ENCODE peak calls at places on chromosome 5, in four cellular contexts. T is HepG2, R is H1, W is HCT116. E is an unnamed sample.

GRCh38 chr5:54663876-54664275 is 146.3 kb downstream of the SNX18 start:
- DNase-seq in T (no peak), R (no peak), W (no peak), E (peak)

GRCh38 chr5:149254506-149254905 is 17.2 kb upstream of the AFAP1L1 start:
- DNase-seq in R (peak), W (no peak), T (no peak), E (no peak)

GRCh38 chr5:22560115-22560514 is 293.0 kb downstream of the CDH12 start:
- DNase-seq in T (no peak), R (no peak), W (no peak), E (no peak)

GRCh38 chr5:150589791-150590601 is 50.5 kb upstream of the SYNPO start:
- DNase-seq in W (no peak), T (peak), R (no peak), E (no peak)

GRCh38 chr5:169416583-169417196 is 115.8 kb upstream of the SLIT3 start:
- DNase-seq in T (no peak), R (no peak), W (no peak), E (peak)

GRCh38 chr5:760363-761205 is 23.9 kb downstream of the ZDHHC11B start:
- DNase-seq in T (no peak), R (no peak), W (no peak), E (no peak)

GRCh38 chr5:169695919-169696490 is 58.9 kb downstream of the DOCK2 start:
- DNase-seq in W (peak), R (no peak), T (no peak), E (no peak)

GRCh38 chr5:98314262-98314661 is 459.2 kb upstream of the RGMB start:
- DNase-seq in R (no peak), W (no peak), T (no peak), E (no peak)

GRCh38 chr5:106241409-106241808 is 1429.3 kb downstream of the EFNA5 start:
- DNase-seq in R (no peak), T (peak), W (no peak), E (no peak)

GRCh38 chr5:171355302-171355724 is 32.3 kb upstream of the NPM1 start:
- DNase-seq in T (no peak), W (no peak), R (no peak), E (no peak)

GRCh38 chr5:93579561-93580386 is 1.2 kb downstream of the NR2F1-AS1 start:
- DNase-seq in T (no peak), R (peak), W (no peak), E (peak)

GRCh38 chr5:159340511-159340910 is 10.2 kb upstream of the IL12B start:
- DNase-seq in R (no peak), W (no peak), T (no peak), E (no peak)

GRCh38 chr5:167244583-167244982 is 1046.9 kb upstream of the WWC1 start:
- DNase-seq in T (no peak), W (no peak), R (peak), E (peak)

GRCh38 chr5:38845555-38846378 is at the start of gene OSMR:
- DNase-seq in R (peak), T (peak), W (peak), E (peak)

GRCh38 chr5:143985832-143986485 is 174.0 kb downstream of the HMHB1 start:
- DNase-seq in T (no peak), W (no peak), R (no peak), E (no peak)

GRCh38 chr5:4647955-4648354 is 492.2 kb upstream of the ADAMTS16 start:
- DNase-seq in T (no peak), R (no peak), W (no peak), E (no peak)

GRCh38 chr5:78803386-78803785 is 154.8 kb upstream of the LHFPL2 start:
- DNase-seq in W (no peak), T (no peak), R (no peak), E (no peak)

GRCh38 chr5:72600401-72600981 is 93.3 kb upstream of the ZNF366 start:
- DNase-seq in R (no peak), W (peak), T (no peak), E (peak)

GRCh38 chr5:118397231-118397630 is 591.1 kb downstream of the DTWD2 start:
- DNase-seq in T (no peak), R (no peak), W (no peak), E (no peak)

GRCh38 chr5:86807046-86807712 is 189.4 kb downstream of the COX7C start:
- DNase-seq in T (no peak), W (no peak), R (no peak), E (no peak)

GRCh38 chr5:43619380-43619779 is 16.4 kb downstream of the NNT start:
- DNase-seq in W (no peak), R (no peak), T (no peak), E (no peak)

GRCh38 chr5:102589661-102590060 is 90.9 kb upstream of the SLCO6A1 start:
- DNase-seq in R (no peak), T (no peak), W (no peak), E (no peak)

DNA sequence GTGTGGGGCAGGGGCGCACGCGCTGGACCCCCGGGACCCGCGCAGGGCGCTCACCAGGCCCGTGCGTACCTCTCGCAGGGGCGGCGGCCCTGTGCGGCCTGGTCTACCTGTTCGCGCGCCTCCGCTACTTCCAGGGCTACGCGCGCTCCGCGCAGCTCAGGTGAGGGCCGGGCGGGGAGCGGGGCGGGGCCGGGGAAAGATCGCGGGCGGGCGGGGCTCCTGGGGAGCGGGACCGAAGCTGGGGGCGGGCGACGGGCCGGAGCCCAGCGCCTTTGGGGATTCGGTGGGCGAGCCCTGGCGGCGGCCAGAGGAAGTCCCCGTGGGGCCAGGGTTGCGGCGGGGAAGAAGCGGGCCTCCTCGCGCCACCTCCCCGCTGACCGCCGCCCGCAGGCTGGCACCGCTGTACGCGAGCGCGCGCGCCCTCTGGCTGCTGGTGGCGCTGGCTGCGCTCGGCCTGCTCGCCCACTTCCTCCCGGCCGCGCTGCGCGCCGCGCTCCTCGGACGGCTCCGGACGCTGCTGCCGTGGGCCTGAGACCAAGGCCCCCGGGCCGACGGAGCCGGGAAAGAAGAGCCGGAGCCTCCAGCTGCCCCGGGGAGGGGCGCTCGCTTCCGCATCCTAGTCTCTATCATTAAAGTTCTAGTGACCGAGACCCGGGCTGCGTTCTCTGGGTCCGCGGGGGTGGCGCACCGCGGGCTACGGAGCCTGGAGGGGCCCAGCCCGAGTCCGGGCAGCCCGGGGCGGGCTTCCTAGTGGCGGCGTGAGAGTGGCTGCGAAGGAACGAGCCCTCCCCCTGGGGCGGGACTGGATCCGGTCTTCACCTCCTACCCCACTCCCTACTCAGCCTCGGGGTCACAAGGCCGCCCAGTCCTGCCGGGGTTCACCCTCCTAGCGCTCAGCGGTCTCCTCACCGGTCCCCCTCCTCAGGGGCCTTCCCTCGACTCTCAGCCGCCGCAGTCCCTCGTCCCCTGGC is 2.4 kb downstream of the LTC4S start:
- DNase-seq in W (no peak), R (peak), T (peak), E (peak)
- TF ChIP-seq POLR2A in W (peak), R (no peak), T (peak), E (no peak)

GRCh38 chr5:174532453-174533126 is 191.8 kb upstream of the MSX2 start:
- DNase-seq in T (peak), R (peak), W (peak), E (peak)
- TF ChIP-seq MAX in T (no peak), R (peak), W (peak), E (peak)

GRCh38 chr5:10319202-10319851 is 11.6 kb upstream of the CMBL start:
- DNase-seq in R (no peak), W (no peak), T (peak), E (no peak)

GRCh38 chr5:10323588-10324488 is 16.1 kb upstream of the CMBL start:
- DNase-seq in R (no peak), T (peak), W (no peak), E (no peak)

GRCh38 chr5:10324519-10325370 is 17.0 kb upstream of the CMBL start:
- DNase-seq in W (no peak), T (no peak), R (no peak), E (no peak)

GRCh38 chr5:10320793-10321192 is 13.1 kb upstream of the CMBL start:
- DNase-seq in R (no peak), T (no peak), W (no peak), E (peak)

GRCh38 chr5:10321882-10322281 is 14.2 kb upstream of the CMBL start:
- DNase-seq in R (no peak), T (no peak), W (no peak), E (no peak)
- TF ChIP-seq POLR2A in R (no peak), T (no peak), W (no peak), E (no peak)

DNA sequence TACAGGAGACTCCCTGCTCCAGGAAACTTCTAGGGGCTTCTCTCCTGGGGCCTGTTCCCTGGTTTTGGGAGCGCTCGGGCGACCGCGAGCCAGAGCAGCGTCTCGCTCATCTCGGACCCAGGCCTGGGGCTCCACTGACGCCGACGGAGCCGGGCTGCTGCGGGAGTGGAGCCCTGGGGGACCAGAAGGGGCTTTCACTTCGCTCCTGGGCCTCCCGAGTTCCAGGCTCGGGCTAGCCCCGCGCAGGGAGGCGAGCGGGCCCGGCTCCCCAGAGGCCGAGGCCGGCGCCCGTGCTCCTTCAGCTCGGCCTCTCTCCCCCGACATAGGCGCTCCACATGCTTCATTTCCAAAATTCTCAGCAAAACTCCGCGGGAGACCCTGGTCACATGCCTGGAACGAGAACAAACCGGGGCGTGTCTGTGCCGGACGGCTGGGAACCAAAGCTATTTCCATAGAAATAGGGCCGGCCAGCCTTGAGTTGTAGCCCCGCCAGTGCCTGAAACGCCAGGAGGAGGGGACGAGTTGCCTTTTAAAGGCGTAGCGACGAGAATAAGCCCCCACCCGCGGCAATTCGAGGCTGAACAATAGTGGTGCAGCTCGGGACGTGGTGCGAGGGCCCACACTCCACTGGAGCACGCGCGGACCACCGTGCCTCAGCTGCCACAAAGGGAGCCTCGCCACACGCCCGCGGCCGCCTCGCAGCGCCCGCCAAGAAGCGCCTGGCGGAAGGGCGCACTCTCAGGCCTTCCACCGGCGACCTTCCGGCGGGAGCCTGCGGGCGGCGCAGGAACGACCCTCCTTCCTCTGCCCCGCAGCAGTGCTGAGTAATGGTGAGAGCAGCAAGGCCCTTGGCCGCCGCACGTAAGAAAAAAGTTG is 1.1 kb upstream of the G3BP1 start:
- DNase-seq in R (peak), T (no peak), W (no peak), E (peak)
- TF ChIP-seq MAX in R (peak), T (no peak), W (no peak), E (no peak)

DNA sequence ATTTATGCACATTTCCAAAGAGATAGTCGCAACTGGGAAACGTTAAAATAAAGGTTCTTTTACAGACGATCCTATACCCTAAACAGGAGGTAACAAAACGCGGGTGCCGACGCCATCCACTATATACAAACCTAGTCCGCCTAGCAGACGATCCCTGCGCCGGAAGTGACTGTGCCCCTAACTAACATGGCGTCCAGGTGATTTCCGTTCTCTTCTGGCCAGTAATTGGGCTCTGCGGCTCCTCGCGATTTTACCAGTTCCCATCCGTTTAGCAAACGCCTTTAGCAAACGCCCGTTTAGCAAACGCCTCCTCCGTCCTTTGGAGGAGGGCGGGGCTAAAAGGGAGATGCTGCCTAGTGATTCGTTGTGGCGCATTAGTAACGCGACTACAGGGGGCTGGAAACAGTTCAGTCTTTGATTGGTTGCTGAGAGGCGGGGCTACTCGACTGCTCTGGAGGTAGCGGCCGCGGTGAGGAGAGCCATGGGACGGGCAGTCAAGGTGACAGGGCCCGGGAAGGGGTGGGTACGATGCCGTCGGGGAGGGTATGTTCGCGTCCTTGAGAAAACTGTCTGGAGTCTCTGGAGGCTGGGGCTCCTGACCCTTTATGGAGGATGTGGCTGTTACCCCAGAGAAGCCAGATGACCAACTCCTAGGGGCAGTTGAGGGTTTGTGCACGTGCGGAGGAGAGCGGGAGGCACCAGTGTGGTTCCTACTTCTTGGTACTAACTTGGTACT is at the start of gene LYRM7:
- DNase-seq in T (peak), W (peak), R (peak), E (peak)
- TF ChIP-seq POLR2A in T (peak), W (peak), R (peak), E (peak)

DNA sequence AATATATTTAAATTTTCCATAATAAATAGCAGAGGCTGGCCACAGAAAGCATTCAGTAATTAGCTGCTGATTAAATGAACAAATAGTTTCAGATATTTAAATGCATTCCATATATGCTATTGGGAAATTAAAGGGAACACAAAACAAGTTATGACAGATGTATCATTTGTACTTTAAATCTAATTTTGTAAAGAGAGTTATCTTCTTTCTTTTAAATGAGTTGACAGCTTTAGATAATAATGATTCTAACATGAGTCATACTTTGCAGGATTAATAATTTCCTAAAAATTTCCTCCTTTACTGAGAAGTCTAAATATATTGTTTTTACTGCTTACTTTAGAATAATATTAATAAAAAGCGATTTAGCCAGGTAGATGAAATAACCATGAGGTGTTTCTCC is 320.1 kb downstream of the ADAMTS6 start:
- DNase-seq in R (no peak), W (no peak), T (no peak), E (no peak)
- TF ChIP-seq MAX in R (no peak), W (no peak), T (no peak), E (no peak)

GRCh38 chr5:172853355-172853975 is 19.4 kb downstream of the ERGIC1 start:
- DNase-seq in T (no peak), W (no peak), R (no peak), E (no peak)
- TF ChIP-seq POLR2A in T (no peak), W (no peak), R (no peak), E (no peak)

GRCh38 chr5:35855221-35855620 is 1.5 kb upstream of the IL7R start:
- DNase-seq in T (no peak), R (no peak), W (no peak), E (no peak)
- TF ChIP-seq MAX in T (no peak), R (no peak), W (no peak), E (no peak)